ENCODE peak calls at places on chromosomes 6 and 20, in four cellular contexts. O is activated CD4-positive, alpha-beta T cell treated with anti-CD3 and anti-CD28 coated beads for 4 hours; R is H7; S is SW 1271. G is an unnamed sample.

GRCh38 chr6:163804991-163805390 is 390.5 kb downstream of the QKI start:
- DNase-seq in R (no peak), S (no peak), O (no peak), G (no peak)

GRCh38 chr6:32785781-32786533 is 22.6 kb upstream of the HLA-DQB2 start:
- DNase-seq in R (peak; percentile 53), S (no peak), O (peak; percentile 39), G (peak; percentile 42)

GRCh38 chr20:16528078-16528477 is 45.2 kb downstream of the KIF16B start:
- DNase-seq in S (no peak), R (no peak), O (no peak), G (no peak)

GRCh38 chr6:5516036-5516435 is 254.7 kb downstream of the FARS2 start:
- DNase-seq in O (no peak), R (no peak), S (no peak), G (no peak)

GRCh38 chr6:113364781-113365545 is 492.2 kb upstream of the MARCKS start:
- DNase-seq in O (no peak), R (no peak), S (no peak), G (no peak)

GRCh38 chr6:37313698-37314097 is 40.1 kb upstream of the RNF8 start:
- DNase-seq in S (no peak), O (no peak), R (no peak), G (no peak)

GRCh38 chr6:170533792-170534191 is 19.3 kb downstream of the PSMB1 start:
- DNase-seq in S (no peak), O (no peak), R (no peak), G (no peak)

GRCh38 chr20:22807646-22808045 is 223.3 kb upstream of the FOXA2 start:
- DNase-seq in R (no peak), O (no peak), S (no peak), G (no peak)

GRCh38 chr6:18025591-18025990 is 38.2 kb upstream of the KIF13A start:
- DNase-seq in O (no peak), R (no peak), S (no peak), G (no peak)

GRCh38 chr20:33022733-33023438 is 8.6 kb upstream of the BPIFB6 start:
- DNase-seq in O (no peak), R (no peak), S (no peak), G (no peak)

GRCh38 chr6:104887350-104887749 is 27.6 kb upstream of the HACE1 start:
- DNase-seq in O (no peak), S (no peak), R (peak; percentile 32), G (no peak)

GRCh38 chr20:48329676-48330644 is 497.8 kb downstream of the PREX1 start:
- DNase-seq in R (peak; percentile 80), S (no peak), O (no peak), G (peak; percentile 56)

GRCh38 chr6:73714227-73714626 is 18.2 kb downstream of the CD109 start:
- DNase-seq in O (no peak), R (peak; percentile 24), S (no peak), G (no peak)

GRCh38 chr6:79946773-79947190 is 571 bp downstream of the ELOVL4 start:
- DNase-seq in S (no peak), O (peak; percentile 9), R (peak; percentile 64), G (no peak)

GRCh38 chr20:57076202-57076651 is 190.2 kb downstream of the BMP7 start:
- DNase-seq in S (no peak), O (no peak), R (no peak), G (no peak)

GRCh38 chr6:6494677-6495076 is 93.8 kb upstream of the LY86 start:
- DNase-seq in S (no peak), R (peak; percentile 80), O (no peak), G (peak; percentile 85)

GRCh38 chr6:128655978-128656498 is 135.6 kb upstream of the PTPRK start:
- DNase-seq in S (peak; percentile 62), R (no peak), O (peak; percentile 0), G (no peak)

GRCh38 chr20:24699321-24700165 is 230.1 kb downstream of the SYNDIG1 start:
- DNase-seq in S (no peak), R (peak; percentile 9), O (no peak), G (no peak)

GRCh38 chr6:70590387-70590786 is 23.7 kb downstream of the SDHAF4 start:
- DNase-seq in R (no peak), S (no peak), O (no peak), G (no peak)

GRCh38 chr20:59210186-59210585 is 46.6 kb downstream of the ZNF831 start:
- DNase-seq in R (no peak), S (no peak), O (no peak), G (no peak)

GRCh38 chr6:126444874-126445273 is 105.0 kb downstream of the CENPW start:
- DNase-seq in O (no peak), S (no peak), R (no peak), G (no peak)

G was measured in WTC11.